ENCODE peak calls at places on chromosomes 11 and 22, in ten cellular contexts. J is choroid plexus epithelial cell, P is lower lobe of right lung, Z is fibroblast of lung, L is ovary, O is bronchial epithelial cell, T is tibial nerve, W is spleen, A is colonic mucosa, K is BJ. Y is an unnamed sample.

GRCh38 chr22:49198705-49199084 is 629.0 kb downstream of the BRD1 start:
- DNase-seq in J (no peak), P (no peak), Z (no peak), L (no peak), O (no peak), T (no peak), W (no peak), A (no peak), K (no peak), Y (no peak)

GRCh38 chr22:21978564-21979386 is 3.8 kb downstream of the TOP3B start:
- DNase-seq in J (no peak), P (no peak), Z (no peak), L (no peak), O (no peak), T (no peak), W (peak), A (no peak), K (no peak), Y (no peak)

GRCh38 chr11:104968856-104969776 is 742 bp upstream of the CASP4 start:
- DNase-seq in J (peak), P (peak), Z (peak), L (peak), O (no peak), T (peak), W (peak), A (peak), K (no peak), Y (peak)

GRCh38 chr11:6387811-6388599 is 2.3 kb upstream of the SMPD1 start:
- DNase-seq in J (peak), P (no peak), Z (peak), L (no peak), O (peak), T (no peak), W (no peak), A (peak), K (no peak), Y (peak)

GRCh38 chr11:88103337-88104206 is 71.7 kb downstream of the RAB38 start:
- DNase-seq in J (peak), P (peak), Z (peak), L (no peak), O (peak), T (no peak), W (no peak), A (peak), K (no peak), Y (peak)

GRCh38 chr11:129374993-129375721 is 491 bp upstream of the BARX2 start:
- DNase-seq in J (no peak), P (peak), Z (peak), L (no peak), O (peak), T (no peak), W (no peak), A (peak), K (no peak), Y (no peak)

GRCh38 chr22:31876156-31877035 is 67.9 kb upstream of the YWHAH start:
- DNase-seq in J (no peak), P (no peak), Z (no peak), L (no peak), O (peak), T (no peak), W (no peak), A (no peak), K (peak), Y (no peak)

GRCh38 chr11:117375960-117376359 is 48.3 kb downstream of the CEP164 start:
- DNase-seq in J (no peak), P (no peak), Z (no peak), L (no peak), O (no peak), T (no peak), W (no peak), A (no peak), K (no peak), Y (no peak)

GRCh38 chr11:9687736-9688494 is 24.0 kb downstream of the SWAP70 start:
- DNase-seq in J (peak), P (no peak), Z (peak), L (no peak), O (no peak), T (no peak), W (no peak), A (no peak), K (no peak), Y (peak)

GRCh38 chr11:122154227-122154626 is 38.2 kb upstream of the BLID start:
- DNase-seq in J (no peak), P (no peak), Z (no peak), L (no peak), O (no peak), T (no peak), W (no peak), A (no peak), K (no peak), Y (no peak)
- H3K4me3 ChIP-seq in J (no peak), P (no peak), Z (no peak), L (no peak), O (no peak), T (no peak), W (no peak), A (no peak), K (no peak), Y (no peak)

GRCh38 chr11:15985863-15986139 is 370.5 kb downstream of the SOX6 start:
- DNase-seq in J (no peak), P (no peak), Z (no peak), L (no peak), O (no peak), T (no peak), W (no peak), A (no peak), K (no peak), Y (no peak)

GRCh38 chr11:15991174-15991655 is 365.1 kb downstream of the SOX6 start:
- DNase-seq in J (no peak), P (no peak), Z (no peak), L (no peak), O (no peak), T (no peak), W (no peak), A (no peak), K (no peak), Y (no peak)

GRCh38 chr11:15989685-15990084 is 366.7 kb downstream of the SOX6 start:
- DNase-seq in J (no peak), P (no peak), Z (no peak), L (no peak), O (no peak), T (no peak), W (no peak), A (no peak), K (no peak), Y (no peak)

GRCh38 chr11:15987044-15987443 is 369.3 kb downstream of the SOX6 start:
- DNase-seq in J (no peak), P (no peak), Z (no peak), L (no peak), O (no peak), T (no peak), W (no peak), A (no peak), K (no peak), Y (no peak)

DNA sequence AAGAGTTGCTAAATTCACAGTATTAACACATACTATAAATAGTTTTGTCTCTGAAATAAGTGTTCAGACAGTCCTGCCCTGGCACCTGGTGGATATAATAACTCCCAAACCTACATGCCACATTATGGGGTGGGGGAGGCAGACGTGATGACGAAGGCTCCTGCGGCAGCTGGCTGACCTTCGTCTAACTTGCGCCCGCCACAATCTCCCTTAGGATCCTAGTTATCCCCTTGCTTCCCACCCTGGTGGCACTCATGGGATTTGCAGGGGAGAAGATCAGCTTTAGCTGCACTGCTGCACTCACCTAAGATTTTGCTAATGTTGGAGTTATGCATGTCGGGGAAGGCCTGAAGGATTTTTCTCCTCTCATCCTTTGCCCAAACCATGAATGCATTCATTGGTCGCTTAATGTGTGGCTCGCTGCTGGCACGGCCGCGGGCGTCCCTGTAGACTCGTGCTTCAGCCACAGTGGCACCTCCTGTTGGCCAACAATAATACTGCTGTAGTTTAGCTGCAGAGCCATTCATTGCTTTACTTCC is 367.6 kb downstream of the SOX6 start:
- DNase-seq in J (peak), P (no peak), Z (no peak), L (no peak), O (no peak), T (no peak), W (no peak), A (no peak), K (no peak), Y (peak)
- TF ChIP-seq CTCF in J (peak), P (peak), Z (no peak), L (no peak), O (peak), T (no peak), W (no peak), A (no peak), K (peak), Y (peak)

DNA sequence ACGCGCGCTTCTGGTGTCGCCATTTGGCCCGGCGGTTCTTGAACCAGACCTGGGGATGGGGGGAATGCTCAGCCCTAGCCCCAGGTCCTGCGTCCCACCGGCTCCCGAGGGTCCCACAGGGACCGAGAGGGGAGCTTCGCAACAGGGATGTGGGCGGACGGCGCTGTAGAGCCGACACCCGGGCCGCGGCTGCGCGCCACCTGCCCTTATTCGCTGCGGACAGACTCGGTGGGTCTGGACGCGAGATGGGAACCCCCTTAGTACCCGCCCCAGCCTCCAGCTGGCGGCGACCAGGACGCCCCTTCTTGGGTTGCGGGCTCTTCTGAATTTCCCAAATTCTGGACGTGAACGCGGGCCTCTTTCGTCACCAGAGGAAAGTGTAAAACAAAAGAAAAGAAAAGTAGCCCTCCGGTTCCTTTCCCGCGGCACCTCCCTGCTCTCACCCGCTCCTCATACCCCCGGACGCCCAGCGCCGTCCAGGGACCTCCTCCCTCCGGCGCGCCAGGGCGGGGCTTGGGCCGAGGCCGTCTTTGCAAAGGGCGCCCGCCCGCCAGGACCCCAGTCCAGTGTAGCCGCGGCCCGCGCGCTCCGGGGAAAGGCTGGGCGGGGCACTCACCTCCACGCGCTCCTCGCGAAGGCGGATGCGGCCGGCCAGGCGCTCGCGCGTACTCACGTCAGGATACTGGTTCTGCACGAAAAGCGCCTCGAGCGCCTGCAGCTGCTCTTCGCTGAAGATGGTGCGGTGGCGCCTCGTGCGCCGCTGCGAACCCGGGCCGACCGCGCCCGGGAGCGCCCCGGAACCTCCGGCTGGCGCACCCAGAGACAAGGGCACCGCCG is 827 bp downstream of the GSC2 start:
- DNase-seq in J (no peak), P (no peak), Z (peak), L (no peak), O (no peak), T (no peak), W (peak), A (no peak), K (no peak), Y (no peak)
- H3K4me3 ChIP-seq in J (no peak), P (peak), Z (no peak), L (no peak), O (peak), T (peak), W (peak), A (peak), K (no peak), Y (no peak)

GRCh38 chr22:35329114-35329847 is 29.6 kb downstream of the TOM1 start:
- DNase-seq in J (no peak), P (no peak), Z (no peak), L (no peak), O (no peak), T (no peak), W (no peak), A (no peak), K (no peak), Y (no peak)
- TF ChIP-seq CTCF in J (no peak), P (no peak), Z (no peak), L (no peak), O (no peak), T (no peak), W (no peak), A (peak), K (no peak), Y (no peak)